ENCODE peak calls at places on chromosomes 12 and 14, in seven cellular contexts. One of them, this sample, is unnamed.

GRCh38 chr14:92922155-92922735 is 705 bp upstream of the CHGA start:
- DNase-seq in caudate nucleus: no peak
- DNase-seq in stimulated activated CD4-positive, alpha-beta T cell treated with anti-CD3 and anti-CD28 coated beads, Interleukin-15, amount 100 ng/mL, for 48 hours: no peak
- DNase-seq in stimulated activated CD8-positive, alpha-beta memory T cell treated with anti-CD3 and anti-CD28 coated beads, Interleukin-12 subunit alpha, Interleukin-12 subunit beta, amount 100 ng/mL, for 4 hours: no peak
- DNase-seq in AG04450: no peak
- DNase-seq in KG1: no peak
- DNase-seq in bronchial epithelial cell: no peak
- DNase-seq in this sample: no peak

GRCh38 chr12:12176402-12176801 is 90.4 kb downstream of the LRP6 start:
- DNase-seq in caudate nucleus: no peak
- DNase-seq in stimulated activated CD4-positive, alpha-beta T cell treated with anti-CD3 and anti-CD28 coated beads, Interleukin-15, amount 100 ng/mL, for 48 hours: no peak
- DNase-seq in stimulated activated CD8-positive, alpha-beta memory T cell treated with anti-CD3 and anti-CD28 coated beads, Interleukin-12 subunit alpha, Interleukin-12 subunit beta, amount 100 ng/mL, for 4 hours: no peak
- DNase-seq in AG04450: no peak
- DNase-seq in KG1: no peak
- DNase-seq in bronchial epithelial cell: no peak
- DNase-seq in this sample: no peak

GRCh38 chr14:66752109-66752508 is 244.2 kb downstream of the GPHN start:
- DNase-seq in caudate nucleus: no peak
- DNase-seq in stimulated activated CD4-positive, alpha-beta T cell treated with anti-CD3 and anti-CD28 coated beads, Interleukin-15, amount 100 ng/mL, for 48 hours: no peak
- DNase-seq in stimulated activated CD8-positive, alpha-beta memory T cell treated with anti-CD3 and anti-CD28 coated beads, Interleukin-12 subunit alpha, Interleukin-12 subunit beta, amount 100 ng/mL, for 4 hours: no peak
- DNase-seq in AG04450: no peak
- DNase-seq in KG1: no peak
- DNase-seq in bronchial epithelial cell: no peak
- DNase-seq in this sample: no peak

GRCh38 chr14:103530390-103530789 is 1.4 kb downstream of the TRMT61A start:
- DNase-seq in caudate nucleus: no peak
- DNase-seq in stimulated activated CD4-positive, alpha-beta T cell treated with anti-CD3 and anti-CD28 coated beads, Interleukin-15, amount 100 ng/mL, for 48 hours: no peak
- DNase-seq in stimulated activated CD8-positive, alpha-beta memory T cell treated with anti-CD3 and anti-CD28 coated beads, Interleukin-12 subunit alpha, Interleukin-12 subunit beta, amount 100 ng/mL, for 4 hours: no peak
- DNase-seq in AG04450: no peak
- DNase-seq in KG1: no peak
- DNase-seq in bronchial epithelial cell: no peak
- DNase-seq in this sample: peak; percentile 93

GRCh38 chr14:22796087-22796707 is 19.0 kb downstream of the SLC7A7 start:
- DNase-seq in caudate nucleus: no peak
- DNase-seq in stimulated activated CD4-positive, alpha-beta T cell treated with anti-CD3 and anti-CD28 coated beads, Interleukin-15, amount 100 ng/mL, for 48 hours: no peak
- DNase-seq in stimulated activated CD8-positive, alpha-beta memory T cell treated with anti-CD3 and anti-CD28 coated beads, Interleukin-12 subunit alpha, Interleukin-12 subunit beta, amount 100 ng/mL, for 4 hours: no peak
- DNase-seq in AG04450: no peak
- DNase-seq in KG1: no peak
- DNase-seq in bronchial epithelial cell: peak; percentile 28
- DNase-seq in this sample: no peak

GRCh38 chr14:102210421-102211042 is 70.8 kb downstream of the WDR20 start:
- DNase-seq in caudate nucleus: no peak
- DNase-seq in stimulated activated CD4-positive, alpha-beta T cell treated with anti-CD3 and anti-CD28 coated beads, Interleukin-15, amount 100 ng/mL, for 48 hours: no peak
- DNase-seq in stimulated activated CD8-positive, alpha-beta memory T cell treated with anti-CD3 and anti-CD28 coated beads, Interleukin-12 subunit alpha, Interleukin-12 subunit beta, amount 100 ng/mL, for 4 hours: no peak
- DNase-seq in AG04450: no peak
- DNase-seq in KG1: no peak
- DNase-seq in bronchial epithelial cell: no peak
- DNase-seq in this sample: no peak

GRCh38 chr12:50961708-50962107 is 9.4 kb downstream of the HIGD1C start:
- DNase-seq in caudate nucleus: no peak
- DNase-seq in stimulated activated CD4-positive, alpha-beta T cell treated with anti-CD3 and anti-CD28 coated beads, Interleukin-15, amount 100 ng/mL, for 48 hours: no peak
- DNase-seq in stimulated activated CD8-positive, alpha-beta memory T cell treated with anti-CD3 and anti-CD28 coated beads, Interleukin-12 subunit alpha, Interleukin-12 subunit beta, amount 100 ng/mL, for 4 hours: no peak
- DNase-seq in AG04450: no peak
- DNase-seq in KG1: no peak
- DNase-seq in bronchial epithelial cell: peak; percentile 41
- DNase-seq in this sample: no peak

GRCh38 chr12:126869644-126870043 is 1397.3 kb upstream of the TMEM132C start:
- DNase-seq in caudate nucleus: no peak
- DNase-seq in stimulated activated CD4-positive, alpha-beta T cell treated with anti-CD3 and anti-CD28 coated beads, Interleukin-15, amount 100 ng/mL, for 48 hours: no peak
- DNase-seq in stimulated activated CD8-positive, alpha-beta memory T cell treated with anti-CD3 and anti-CD28 coated beads, Interleukin-12 subunit alpha, Interleukin-12 subunit beta, amount 100 ng/mL, for 4 hours: no peak
- DNase-seq in AG04450: no peak
- DNase-seq in KG1: no peak
- DNase-seq in bronchial epithelial cell: no peak
- DNase-seq in this sample: no peak

GRCh38 chr12:8687846-8688601 is 9.8 kb upstream of the RIMKLB start:
- DNase-seq in caudate nucleus: no peak
- DNase-seq in stimulated activated CD4-positive, alpha-beta T cell treated with anti-CD3 and anti-CD28 coated beads, Interleukin-15, amount 100 ng/mL, for 48 hours: no peak
- DNase-seq in stimulated activated CD8-positive, alpha-beta memory T cell treated with anti-CD3 and anti-CD28 coated beads, Interleukin-12 subunit alpha, Interleukin-12 subunit beta, amount 100 ng/mL, for 4 hours: no peak
- DNase-seq in AG04450: peak; percentile 55
- DNase-seq in KG1: peak; percentile 34
- DNase-seq in bronchial epithelial cell: peak; percentile 84
- DNase-seq in this sample: peak; percentile 87

GRCh38 chr14:20626274-20626673 is 15.2 kb downstream of the OR6S1 start:
- DNase-seq in caudate nucleus: no peak
- DNase-seq in stimulated activated CD4-positive, alpha-beta T cell treated with anti-CD3 and anti-CD28 coated beads, Interleukin-15, amount 100 ng/mL, for 48 hours: no peak
- DNase-seq in stimulated activated CD8-positive, alpha-beta memory T cell treated with anti-CD3 and anti-CD28 coated beads, Interleukin-12 subunit alpha, Interleukin-12 subunit beta, amount 100 ng/mL, for 4 hours: no peak
- DNase-seq in AG04450: no peak
- DNase-seq in KG1: no peak
- DNase-seq in bronchial epithelial cell: no peak
- DNase-seq in this sample: no peak

GRCh38 chr12:34404377-34405285 is 382.3 kb downstream of the ALG10 start:
- DNase-seq in caudate nucleus: no peak
- DNase-seq in stimulated activated CD4-positive, alpha-beta T cell treated with anti-CD3 and anti-CD28 coated beads, Interleukin-15, amount 100 ng/mL, for 48 hours: no peak
- DNase-seq in stimulated activated CD8-positive, alpha-beta memory T cell treated with anti-CD3 and anti-CD28 coated beads, Interleukin-12 subunit alpha, Interleukin-12 subunit beta, amount 100 ng/mL, for 4 hours: no peak
- DNase-seq in AG04450: no peak
- DNase-seq in KG1: no peak
- DNase-seq in bronchial epithelial cell: no peak
- DNase-seq in this sample: peak; percentile 13